ENCODE peak calls at places on chromosomes 1 and 21, in seven cellular contexts. C, W, D, R, V, Z and Q are unnamed samples.

GRCh38 chr1:38672692-38673091 is 186.9 kb downstream of the RRAGC start:
- DNase-seq in C (no peak), W (no peak), D (no peak), R (no peak), V (no peak), Z (no peak), Q (no peak)

GRCh38 chr1:218557731-218558130 is 212.6 kb downstream of the TGFB2 start:
- DNase-seq in C (peak), W (no peak), D (peak), R (no peak), V (no peak), Z (peak), Q (no peak)

GRCh38 chr1:167936930-167937708 is at the start of gene MPC2:
- DNase-seq in C (peak), W (peak), D (peak), R (peak), V (peak), Z (peak), Q (peak)

GRCh38 chr1:202005958-202006357 is 4.4 kb upstream of the ELF3 start:
- DNase-seq in C (no peak), W (no peak), D (no peak), R (no peak), V (no peak), Z (no peak), Q (no peak)

GRCh38 chr1:14954210-14954609 is 199.3 kb upstream of the TMEM51 start:
- DNase-seq in C (no peak), W (no peak), D (no peak), R (no peak), V (no peak), Z (no peak), Q (peak)

GRCh38 chr21:41897690-41898089 is 18.5 kb upstream of the PRDM15 start:
- DNase-seq in C (no peak), W (no peak), D (no peak), R (no peak), V (no peak), Z (no peak), Q (no peak)

GRCh38 chr1:207822124-207822601 is 70.3 kb downstream of the CD46 start:
- DNase-seq in C (no peak), W (no peak), D (no peak), R (no peak), V (no peak), Z (no peak), Q (no peak)

GRCh38 chr21:45623436-45623835 is 20.1 kb upstream of the PCBP3 start:
- DNase-seq in C (no peak), W (no peak), D (no peak), R (no peak), V (no peak), Z (no peak), Q (no peak)

GRCh38 chr1:20462397-20462796 is 23.6 kb downstream of the CAMK2N1 start:
- DNase-seq in C (no peak), W (no peak), D (no peak), R (no peak), V (no peak), Z (no peak), Q (no peak)

GRCh38 chr21:43987509-43987908 is 24.6 kb upstream of the TRAPPC10 start:
- DNase-seq in C (no peak), W (no peak), D (no peak), R (no peak), V (no peak), Z (no peak), Q (no peak)

GRCh38 chr1:177310326-177310725 is 139.6 kb downstream of the BRINP2 start:
- DNase-seq in C (no peak), W (no peak), D (no peak), R (no peak), V (no peak), Z (no peak), Q (no peak)

GRCh38 chr1:51567653-51568052 is 48.6 kb upstream of the EPS15 start:
- DNase-seq in C (no peak), W (no peak), D (no peak), R (no peak), V (no peak), Z (no peak), Q (peak)

GRCh38 chr1:84260852-84261518 is 40.5 kb upstream of the SAMD13 start:
- DNase-seq in C (peak), W (no peak), D (no peak), R (no peak), V (no peak), Z (no peak), Q (no peak)

GRCh38 chr1:43293171-43293570 is 7.6 kb upstream of the TIE1 start:
- DNase-seq in C (no peak), W (no peak), D (no peak), R (no peak), V (no peak), Z (no peak), Q (no peak)

GRCh38 chr1:20184997-20185833 is 681 bp upstream of the UBXN10 start:
- DNase-seq in C (no peak), W (peak), D (no peak), R (no peak), V (no peak), Z (no peak), Q (no peak)

GRCh38 chr1:214838351-214838750 is 235.4 kb downstream of the CENPF start:
- DNase-seq in C (no peak), W (no peak), D (no peak), R (no peak), V (no peak), Z (no peak), Q (peak)

GRCh38 chr21:45570826-45571601 is 28.8 kb upstream of the SLC19A1 start:
- DNase-seq in C (no peak), W (no peak), D (no peak), R (no peak), V (no peak), Z (no peak), Q (no peak)

GRCh38 chr1:204455063-204455830 is 39.4 kb downstream of the PIK3C2B start:
- DNase-seq in C (no peak), W (no peak), D (no peak), R (no peak), V (peak), Z (no peak), Q (no peak)

GRCh38 chr1:71656902-71657301 is 576.1 kb upstream of the ZRANB2 start:
- DNase-seq in C (no peak), W (no peak), D (no peak), R (no peak), V (no peak), Z (no peak), Q (no peak)

GRCh38 chr1:100400332-100400933 is 48.1 kb downstream of the CDC14A start:
- DNase-seq in C (no peak), W (peak), D (no peak), R (no peak), V (peak), Z (no peak), Q (no peak)

GRCh38 chr1:116986531-116987255 is 14.9 kb upstream of the CD101 start:
- DNase-seq in C (no peak), W (peak), D (no peak), R (no peak), V (no peak), Z (no peak), Q (no peak)